ENCODE peak calls at places on chromosomes 1 and 21, in nine cellular contexts. One of them, this sample, is unnamed.

GRCh38 chr1:110927484-110928075 is 36.1 kb downstream of the LRIF1 start:
- DNase-seq in cardiac muscle cell: no peak
- DNase-seq in lower leg skin: no peak
- DNase-seq in Peyer's patch: no peak
- DNase-seq in endodermal cell: peak; percentile 68
- DNase-seq in fibroblast of mammary gland: peak; percentile 14
- DNase-seq in mammary epithelial cell: peak; percentile 59
- DNase-seq in fibroblast of lung: peak; percentile 1
- DNase-seq in AG04450: no peak
- DNase-seq in this sample: peak; percentile 46

GRCh38 chr1:215181518-215181917 is 99.0 kb downstream of the KCNK2 start:
- DNase-seq in Peyer's patch: no peak
- DNase-seq in mammary epithelial cell: peak; percentile 8
- DNase-seq in fibroblast of lung: no peak
- DNase-seq in fibroblast of mammary gland: no peak
- DNase-seq in cardiac muscle cell: no peak
- DNase-seq in endodermal cell: peak; percentile 47
- DNase-seq in lower leg skin: no peak
- DNase-seq in AG04450: no peak
- DNase-seq in this sample: peak; percentile 25

GRCh38 chr1:110542730-110543129 is 23.8 kb upstream of the KCNA10 start:
- DNase-seq in lower leg skin: no peak
- DNase-seq in cardiac muscle cell: peak; percentile 75
- DNase-seq in fibroblast of mammary gland: peak; percentile 54
- DNase-seq in fibroblast of lung: peak; percentile 38
- DNase-seq in AG04450: no peak
- DNase-seq in Peyer's patch: no peak
- DNase-seq in mammary epithelial cell: peak; percentile 40
- DNase-seq in endodermal cell: peak; percentile 72
- DNase-seq in this sample: peak; percentile 71

GRCh38 chr21:22536511-22536910 is 1538.3 kb downstream of the NCAM2 start:
- DNase-seq in fibroblast of mammary gland: peak; percentile 0
- DNase-seq in lower leg skin: no peak
- DNase-seq in endodermal cell: no peak
- DNase-seq in Peyer's patch: no peak
- DNase-seq in AG04450: no peak
- DNase-seq in mammary epithelial cell: no peak
- DNase-seq in cardiac muscle cell: no peak
- DNase-seq in fibroblast of lung: no peak
- DNase-seq in this sample: peak; percentile 37

GRCh38 chr1:87197156-87197555 is 131.5 kb upstream of the LMO4 start:
- DNase-seq in AG04450: no peak
- DNase-seq in mammary epithelial cell: peak; percentile 26
- DNase-seq in lower leg skin: no peak
- DNase-seq in fibroblast of lung: peak; percentile 59
- DNase-seq in cardiac muscle cell: no peak
- DNase-seq in endodermal cell: no peak
- DNase-seq in Peyer's patch: no peak
- DNase-seq in fibroblast of mammary gland: peak; percentile 72
- DNase-seq in this sample: no peak

GRCh38 chr1:109112056-109112651 is 1.8 kb upstream of the ELAPOR1 start:
- DNase-seq in cardiac muscle cell: no peak
- DNase-seq in fibroblast of mammary gland: peak; percentile 60
- DNase-seq in Peyer's patch: no peak
- DNase-seq in fibroblast of lung: peak; percentile 20
- DNase-seq in lower leg skin: no peak
- DNase-seq in AG04450: no peak
- DNase-seq in endodermal cell: no peak
- DNase-seq in mammary epithelial cell: peak; percentile 28
- DNase-seq in this sample: peak; percentile 49

GRCh38 chr1:13517193-13517812 is 3.5 kb upstream of the LRRC38 start:
- DNase-seq in fibroblast of lung: no peak
- DNase-seq in AG04450: no peak
- DNase-seq in lower leg skin: no peak
- DNase-seq in endodermal cell: peak; percentile 90
- DNase-seq in Peyer's patch: no peak
- DNase-seq in mammary epithelial cell: no peak
- DNase-seq in fibroblast of mammary gland: peak; percentile 15
- DNase-seq in cardiac muscle cell: peak; percentile 60
- DNase-seq in this sample: no peak

GRCh38 chr21:41602511-41602910 is 94.6 kb upstream of the TMPRSS2 start:
- DNase-seq in fibroblast of lung: no peak
- DNase-seq in AG04450: no peak
- DNase-seq in Peyer's patch: peak; percentile 20
- DNase-seq in fibroblast of mammary gland: no peak
- DNase-seq in lower leg skin: no peak
- DNase-seq in endodermal cell: peak; percentile 14
- DNase-seq in mammary epithelial cell: no peak
- DNase-seq in cardiac muscle cell: no peak
- DNase-seq in this sample: no peak

GRCh38 chr1:11838349-11839272 is 9.0 kb downstream of the NPPA start:
- DNase-seq in AG04450: no peak
- DNase-seq in lower leg skin: peak; percentile 56
- DNase-seq in endodermal cell: peak; percentile 94
- DNase-seq in fibroblast of lung: peak; percentile 20
- DNase-seq in fibroblast of mammary gland: peak; percentile 52
- DNase-seq in Peyer's patch: peak; percentile 81
- DNase-seq in mammary epithelial cell: peak; percentile 35
- DNase-seq in cardiac muscle cell: peak; percentile 69
- DNase-seq in this sample: peak; percentile 64

GRCh38 chr1:23864801-23865542 is 3.1 kb downstream of the FUCA1 start:
- DNase-seq in fibroblast of mammary gland: no peak
- DNase-seq in lower leg skin: no peak
- DNase-seq in mammary epithelial cell: no peak
- DNase-seq in endodermal cell: no peak
- DNase-seq in cardiac muscle cell: no peak
- DNase-seq in AG04450: no peak
- DNase-seq in fibroblast of lung: no peak
- DNase-seq in Peyer's patch: no peak
- DNase-seq in this sample: no peak

GRCh38 chr1:206738370-206739366 is 31.9 kb upstream of the IL19 start:
- DNase-seq in AG04450: no peak
- DNase-seq in fibroblast of mammary gland: peak; percentile 27
- DNase-seq in lower leg skin: no peak
- DNase-seq in Peyer's patch: no peak
- DNase-seq in fibroblast of lung: peak; percentile 33
- DNase-seq in endodermal cell: peak; percentile 67
- DNase-seq in cardiac muscle cell: no peak
- DNase-seq in mammary epithelial cell: peak; percentile 32
- DNase-seq in this sample: peak; percentile 61

GRCh38 chr1:243179714-243180113 is 75.4 kb downstream of the CEP170 start:
- DNase-seq in fibroblast of lung: peak; percentile 19
- DNase-seq in mammary epithelial cell: no peak
- DNase-seq in cardiac muscle cell: no peak
- DNase-seq in endodermal cell: no peak
- DNase-seq in AG04450: no peak
- DNase-seq in Peyer's patch: no peak
- DNase-seq in fibroblast of mammary gland: no peak
- DNase-seq in lower leg skin: no peak
- DNase-seq in this sample: no peak

GRCh38 chr1:230084408-230085177 is 17.6 kb downstream of the GALNT2 start:
- DNase-seq in Peyer's patch: no peak
- DNase-seq in lower leg skin: no peak
- DNase-seq in fibroblast of lung: peak; percentile 100
- DNase-seq in fibroblast of mammary gland: peak; percentile 98
- DNase-seq in AG04450: peak; percentile 96
- DNase-seq in mammary epithelial cell: peak; percentile 99
- DNase-seq in endodermal cell: peak; percentile 54
- DNase-seq in cardiac muscle cell: no peak
- DNase-seq in this sample: peak; percentile 99

DNA sequence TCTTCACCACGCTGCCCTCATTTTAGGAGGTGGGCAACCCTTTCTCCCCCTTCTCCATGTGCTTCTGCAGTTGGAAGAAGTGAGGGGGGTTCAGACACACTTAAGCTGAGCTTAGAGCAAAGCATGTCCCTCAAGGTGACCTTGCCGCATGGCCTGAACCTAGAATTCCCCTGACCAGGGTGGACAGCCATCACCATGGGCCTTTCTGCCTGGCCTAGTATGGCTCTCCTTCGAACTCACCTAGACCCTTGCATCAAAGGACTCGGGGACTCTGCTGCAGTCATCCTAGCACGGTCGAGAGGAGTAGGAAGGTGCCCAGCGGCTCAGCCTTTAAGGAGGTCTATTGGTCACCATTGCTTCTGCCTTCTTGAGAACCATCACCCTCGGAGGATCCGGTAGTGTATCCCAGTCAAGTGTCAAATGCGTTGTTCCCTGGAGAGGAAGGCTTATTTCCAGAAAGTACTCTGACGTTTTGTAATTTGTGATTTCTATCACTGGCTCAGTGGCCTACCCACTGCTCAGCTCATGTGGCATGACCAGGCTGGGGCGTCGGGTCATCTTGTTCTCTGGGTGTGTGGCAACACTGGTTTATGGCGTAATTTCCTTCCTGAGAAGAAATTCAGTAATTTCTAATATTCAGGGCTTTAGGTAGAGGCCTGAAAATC is at the start of gene KCNE1:
- DNase-seq in lower leg skin: peak; percentile 50
- DNase-seq in AG04450: no peak
- DNase-seq in fibroblast of lung: no peak
- DNase-seq in fibroblast of mammary gland: peak; percentile 48
- DNase-seq in endodermal cell: no peak
- DNase-seq in cardiac muscle cell: no peak
- DNase-seq in mammary epithelial cell: no peak
- DNase-seq in Peyer's patch: no peak
- DNase-seq in this sample: peak; percentile 67
- H3K4me3 ChIP-seq in lower leg skin: no peak within 1 kb of the TSS
- H3K4me3 ChIP-seq in AG04450: no peak within 1 kb of the TSS
- H3K4me3 ChIP-seq in fibroblast of lung: no peak within 1 kb of the TSS
- H3K4me3 ChIP-seq in fibroblast of mammary gland: no peak within 1 kb of the TSS
- H3K4me3 ChIP-seq in endodermal cell: no peak within 1 kb of the TSS
- H3K4me3 ChIP-seq in cardiac muscle cell: no peak within 1 kb of the TSS
- H3K4me3 ChIP-seq in mammary epithelial cell: no peak within 1 kb of the TSS
- H3K4me3 ChIP-seq in Peyer's patch: no peak within 1 kb of the TSS
- H3K4me3 ChIP-seq in this sample: no peak within 1 kb of the TSS

GRCh38 chr1:32333251-32333963 is 2.6 kb downstream of the MARCKSL1 start:
- DNase-seq in cardiac muscle cell: no peak
- DNase-seq in mammary epithelial cell: no peak
- DNase-seq in Peyer's patch: no peak
- DNase-seq in AG04450: no peak
- DNase-seq in endodermal cell: no peak
- DNase-seq in fibroblast of mammary gland: no peak
- DNase-seq in fibroblast of lung: no peak
- DNase-seq in lower leg skin: no peak
- DNase-seq in this sample: no peak
- TF ChIP-seq CTCF in cardiac muscle cell: no peak
- TF ChIP-seq CTCF in mammary epithelial cell: no peak
- TF ChIP-seq CTCF in Peyer's patch: no peak
- TF ChIP-seq CTCF in AG04450: no peak
- TF ChIP-seq CTCF in endodermal cell: no peak
- TF ChIP-seq CTCF in fibroblast of mammary gland: no peak
- TF ChIP-seq CTCF in fibroblast of lung: no peak
- TF ChIP-seq CTCF in lower leg skin: no peak
- TF ChIP-seq CTCF in this sample: no peak

GRCh38 chr1:198969981-198970380 is 331.1 kb downstream of the PTPRC start:
- DNase-seq in Peyer's patch: no peak
- DNase-seq in cardiac muscle cell: no peak
- DNase-seq in lower leg skin: no peak
- DNase-seq in endodermal cell: no peak
- DNase-seq in AG04450: no peak
- DNase-seq in mammary epithelial cell: no peak
- DNase-seq in fibroblast of lung: no peak
- DNase-seq in fibroblast of mammary gland: no peak
- DNase-seq in this sample: no peak

GRCh38 chr1:198970919-198971318 is 332.1 kb downstream of the PTPRC start:
- DNase-seq in mammary epithelial cell: peak; percentile 53
- DNase-seq in AG04450: no peak
- DNase-seq in endodermal cell: no peak
- DNase-seq in cardiac muscle cell: no peak
- DNase-seq in fibroblast of lung: peak; percentile 10
- DNase-seq in lower leg skin: no peak
- DNase-seq in Peyer's patch: no peak
- DNase-seq in fibroblast of mammary gland: peak; percentile 84
- DNase-seq in this sample: peak; percentile 66

GRCh38 chr1:198966519-198966918 is 327.7 kb downstream of the PTPRC start:
- DNase-seq in Peyer's patch: no peak
- DNase-seq in AG04450: no peak
- DNase-seq in endodermal cell: no peak
- DNase-seq in lower leg skin: no peak
- DNase-seq in cardiac muscle cell: no peak
- DNase-seq in fibroblast of mammary gland: no peak
- DNase-seq in mammary epithelial cell: no peak
- DNase-seq in fibroblast of lung: no peak
- DNase-seq in this sample: no peak

DNA sequence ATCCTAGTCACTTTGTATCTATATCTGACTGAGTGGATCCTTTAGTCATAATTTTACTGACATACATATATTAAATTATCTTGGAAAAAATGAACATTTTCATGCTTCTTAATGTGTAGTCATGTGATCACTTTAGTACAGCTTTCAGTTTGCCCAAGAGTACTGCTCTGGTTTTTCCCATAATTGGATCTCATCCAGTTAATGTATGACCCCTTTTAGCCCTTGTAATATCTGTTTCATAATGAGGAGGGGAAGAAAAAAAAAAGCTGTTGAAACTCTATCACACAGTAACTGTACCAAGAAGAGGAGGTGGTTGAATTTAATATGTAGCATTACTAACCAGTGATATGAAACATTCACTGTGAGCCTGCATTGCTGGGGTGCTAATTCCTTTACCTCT is 328.7 kb downstream of the PTPRC start:
- DNase-seq in fibroblast of mammary gland: no peak
- DNase-seq in fibroblast of lung: no peak
- DNase-seq in endodermal cell: no peak
- DNase-seq in lower leg skin: no peak
- DNase-seq in cardiac muscle cell: no peak
- DNase-seq in AG04450: no peak
- DNase-seq in mammary epithelial cell: no peak
- DNase-seq in Peyer's patch: no peak
- DNase-seq in this sample: no peak
- H3K4me3 ChIP-seq in fibroblast of mammary gland: no peak overlapping the region
- H3K4me3 ChIP-seq in fibroblast of lung: no peak overlapping the region
- H3K4me3 ChIP-seq in endodermal cell: no peak overlapping the region
- H3K4me3 ChIP-seq in lower leg skin: no peak overlapping the region
- H3K4me3 ChIP-seq in cardiac muscle cell: no peak overlapping the region
- H3K4me3 ChIP-seq in AG04450: no peak overlapping the region
- H3K4me3 ChIP-seq in mammary epithelial cell: no peak overlapping the region
- H3K4me3 ChIP-seq in Peyer's patch: no peak overlapping the region
- H3K4me3 ChIP-seq in this sample: no peak overlapping the region

DNA sequence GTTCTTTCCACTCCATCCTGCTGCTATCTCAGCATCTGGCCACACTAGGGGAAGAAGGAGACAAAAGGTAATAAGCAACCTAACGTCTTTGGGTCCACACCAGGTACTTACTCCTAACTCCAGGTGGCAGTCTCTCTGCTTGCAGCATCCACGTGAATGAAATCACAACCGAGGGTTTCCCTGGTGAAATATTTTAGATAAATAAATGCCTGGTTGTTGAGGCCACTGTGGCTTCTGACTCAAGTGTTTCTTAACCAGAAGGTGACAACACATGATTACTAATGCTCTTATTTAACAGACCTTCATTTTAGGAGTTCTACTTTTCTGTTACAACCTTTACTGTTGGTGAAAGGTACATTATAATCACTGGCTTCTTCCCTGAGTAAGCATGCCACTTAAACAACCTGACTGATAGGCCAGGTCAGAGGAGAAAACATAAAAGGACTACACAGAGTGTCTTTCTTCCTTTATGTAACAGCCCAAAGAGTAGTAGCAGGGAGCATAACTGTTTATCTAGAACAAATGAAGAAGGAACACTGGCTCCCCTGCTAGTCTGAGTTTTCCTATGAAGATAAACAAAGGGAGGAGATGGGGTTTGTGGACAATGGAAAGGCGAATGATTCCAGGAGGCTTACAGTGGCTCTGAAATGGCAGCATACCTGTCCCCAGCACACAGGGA is 59.9 kb downstream of the SYT6 start:
- DNase-seq in AG04450: no peak
- DNase-seq in fibroblast of mammary gland: peak; percentile 67
- DNase-seq in endodermal cell: no peak
- DNase-seq in mammary epithelial cell: peak; percentile 86
- DNase-seq in cardiac muscle cell: no peak
- DNase-seq in fibroblast of lung: peak; percentile 61
- DNase-seq in Peyer's patch: no peak
- DNase-seq in lower leg skin: no peak
- DNase-seq in this sample: peak; percentile 74
- TF ChIP-seq CTCF in AG04450: no peak
- TF ChIP-seq CTCF in fibroblast of mammary gland: peak; percentile 24
- TF ChIP-seq CTCF in endodermal cell: peak; percentile 71
- TF ChIP-seq CTCF in mammary epithelial cell: peak; percentile 38
- TF ChIP-seq CTCF in cardiac muscle cell: no peak
- TF ChIP-seq CTCF in fibroblast of lung: no peak
- TF ChIP-seq CTCF in Peyer's patch: no peak
- TF ChIP-seq CTCF in lower leg skin: no peak
- TF ChIP-seq CTCF in this sample: peak; percentile 50

This sample was measured in epithelial cell of esophagus.